ENCODE peak calls at places on chromosomes 5 and 9, in five cellular contexts. E is heart left ventricle; F is testis; B is activated T-helper 1 cell treated with anti-CD3 and anti-CD28 coated beads, Interleukin-2, amount 50 U/mL, for 16 hours; R is NCI-H1694 treated with DMSO at 0.1 percent for 48 hours. J is an unnamed sample.

GRCh38 chr5:35924122-35924949 is 14.1 kb downstream of the CAPSL start:
- DNase-seq in E (no peak), F (no peak), B (no peak), R (no peak), J (no peak)

GRCh38 chr9:7121055-7121454 is 363.3 kb downstream of the KDM4C start:
- DNase-seq in E (no peak), F (no peak), B (no peak), R (no peak), J (no peak)

GRCh38 chr5:181043285-181044092 is 3.4 kb downstream of the BTNL9 start:
- DNase-seq in E (no peak), F (no peak), B (no peak), R (no peak), J (no peak)

GRCh38 chr5:81191726-81192125 is 41.4 kb upstream of the CKMT2 start:
- DNase-seq in E (no peak), F (no peak), B (no peak), R (no peak), J (no peak)

GRCh38 chr5:77683171-77683732 is 44.7 kb upstream of the OTP start:
- DNase-seq in E (no peak), F (no peak), B (no peak), R (no peak), J (no peak)

GRCh38 chr5:12661617-12662370 is 757.5 kb upstream of the CTNND2 start:
- DNase-seq in E (no peak), F (no peak), B (no peak), R (no peak), J (no peak)

GRCh38 chr9:21017092-21017491 is 14.3 kb downstream of the HACD4 start:
- DNase-seq in E (no peak), F (no peak), B (no peak), R (no peak), J (no peak)

GRCh38 chr5:91357012-91357634 is 26.0 kb downstream of the ARRDC3 start:
- DNase-seq in E (no peak), F (no peak), B (no peak), R (no peak), J (no peak)

GRCh38 chr9:104819033-104819432 is 55.1 kb downstream of the NIPSNAP3B start:
- DNase-seq in E (no peak), F (no peak), B (no peak), R (no peak), J (no peak)